ENCODE peak calls at places on chromosomes 5 and 9, in six cellular contexts. F is sciatic nerve, G is skeletal muscle cell, A is GM04504, V is AG20443, K is H54. P is an unnamed sample.

GRCh38 chr9:86500667-86501435 is 146.6 kb upstream of the TUT7 start:
- DNase-seq in F (no peak), G (peak), A (peak), V (peak), K (peak), P (peak)

GRCh38 chr9:98150164-98150563 is 31.1 kb upstream of the TRIM14 start:
- DNase-seq in F (no peak), G (no peak), A (no peak), V (no peak), K (no peak), P (no peak)

GRCh38 chr5:170582931-170583330 is 79.1 kb downstream of the KCNIP1 start:
- DNase-seq in F (no peak), G (no peak), A (no peak), V (no peak), K (no peak), P (no peak)

GRCh38 chr5:157189223-157189622 is 8.6 kb downstream of the ITK start:
- DNase-seq in F (no peak), G (no peak), A (no peak), V (no peak), K (no peak), P (no peak)

GRCh38 chr5:159444441-159445082 is 114.3 kb upstream of the IL12B start:
- DNase-seq in F (no peak), G (no peak), A (no peak), V (peak), K (no peak), P (peak)

GRCh38 chr5:169001392-169001791 is 299.5 kb downstream of the SLIT3 start:
- DNase-seq in F (no peak), G (no peak), A (no peak), V (no peak), K (no peak), P (no peak)

GRCh38 chr5:122880170-122880689 is 34.8 kb downstream of the SNX24 start:
- DNase-seq in F (no peak), G (no peak), A (no peak), V (no peak), K (no peak), P (no peak)

GRCh38 chr5:153520952-153521351 is 30.5 kb downstream of the GRIA1 start:
- DNase-seq in F (no peak), G (peak), A (no peak), V (peak), K (no peak), P (no peak)

GRCh38 chr5:134600600-134600999 is 32.0 kb downstream of the SAR1B start:
- DNase-seq in F (no peak), G (peak), A (no peak), V (no peak), K (no peak), P (peak)

GRCh38 chr9:33649463-33649862 is 125.4 kb downstream of the ANKRD18B start:
- DNase-seq in F (no peak), G (no peak), A (no peak), V (no peak), K (no peak), P (no peak)

GRCh38 chr5:154370119-154370518 is 75.7 kb upstream of the SAP30L start:
- DNase-seq in F (no peak), G (no peak), A (no peak), V (peak), K (peak), P (no peak)

GRCh38 chr5:129096382-129096991 is 1.9 kb downstream of the ISOC1 start:
- DNase-seq in F (no peak), G (no peak), A (no peak), V (no peak), K (no peak), P (no peak)

GRCh38 chr9:33506626-33507370 is 17.3 kb upstream of the ANKRD18B start:
- DNase-seq in F (no peak), G (peak), A (peak), V (peak), K (no peak), P (peak)

GRCh38 chr5:1724822-1725602 is 74.6 kb downstream of the MRPL36 start:
- DNase-seq in F (peak), G (no peak), A (no peak), V (peak), K (no peak), P (no peak)

GRCh38 chr5:81852277-81853004 is 101.5 kb upstream of the SSBP2 start:
- DNase-seq in F (no peak), G (no peak), A (no peak), V (peak), K (no peak), P (no peak)

GRCh38 chr5:142159354-142159753 is 50.8 kb downstream of the NDFIP1 start:
- DNase-seq in F (no peak), G (no peak), A (no peak), V (no peak), K (no peak), P (no peak)

GRCh38 chr5:75510836-75511434 is 494 bp downstream of the CERT1 start:
- DNase-seq in F (peak), G (peak), A (no peak), V (peak), K (peak), P (no peak)

GRCh38 chr9:82961504-82962125 is 101.3 kb downstream of the RASEF start:
- DNase-seq in F (peak), G (peak), A (peak), V (peak), K (peak), P (peak)

GRCh38 chr9:126363847-126364671 is 37.4 kb downstream of the MVB12B start:
- DNase-seq in F (no peak), G (no peak), A (no peak), V (no peak), K (no peak), P (no peak)

GRCh38 chr5:16579142-16579541 is 37.7 kb downstream of the RETREG1 start:
- DNase-seq in F (peak), G (no peak), A (no peak), V (no peak), K (no peak), P (no peak)

GRCh38 chr9:83116026-83116425 is 53.1 kb upstream of the RASEF start:
- DNase-seq in F (no peak), G (no peak), A (no peak), V (no peak), K (no peak), P (no peak)

GRCh38 chr9:114291064-114291474 is 31.8 kb upstream of the ORM1 start:
- DNase-seq in F (peak), G (no peak), A (no peak), V (peak), K (no peak), P (peak)

GRCh38 chr5:65394078-65394477 is 87.6 kb downstream of the ADAMTS6 start:
- DNase-seq in F (peak), G (peak), A (peak), V (peak), K (no peak), P (peak)

GRCh38 chr9:136339173-136339957 is 12.0 kb downstream of the GPSM1 start:
- DNase-seq in F (peak), G (no peak), A (no peak), V (peak), K (peak), P (no peak)

GRCh38 chr5:176537608-176538504 is 654 bp upstream of the RNF44 start:
- DNase-seq in F (peak), G (peak), A (peak), V (peak), K (peak), P (peak)

GRCh38 chr5:231661-232060 is 13.5 kb downstream of the SDHA start:
- DNase-seq in F (no peak), G (no peak), A (no peak), V (no peak), K (no peak), P (no peak)

GRCh38 chr9:136857166-136857565 is 5.0 kb downstream of the MAMDC4 start:
- DNase-seq in F (peak), G (no peak), A (no peak), V (no peak), K (no peak), P (no peak)

GRCh38 chr9:69745716-69746538 is 13.9 kb downstream of the PTAR1 start:
- DNase-seq in F (no peak), G (no peak), A (no peak), V (peak), K (no peak), P (no peak)

GRCh38 chr9:107119294-107119693 is 163.8 kb upstream of the RAD23B start:
- DNase-seq in F (no peak), G (no peak), A (no peak), V (no peak), K (no peak), P (no peak)

GRCh38 chr9:108683245-108683644 is 172.5 kb downstream of the ACTL7B start:
- DNase-seq in F (no peak), G (no peak), A (no peak), V (no peak), K (no peak), P (no peak)

GRCh38 chr9:76911971-76912370 is 6.1 kb upstream of the PRUNE2 start:
- DNase-seq in F (no peak), G (no peak), A (no peak), V (no peak), K (no peak), P (no peak)

GRCh38 chr9:117777823-117778222 is 73.6 kb downstream of the TLR4 start:
- DNase-seq in F (no peak), G (no peak), A (no peak), V (no peak), K (no peak), P (no peak)

GRCh38 chr5:115686692-115687054 is 60.8 kb upstream of the TMED7 start:
- DNase-seq in F (no peak), G (peak), A (no peak), V (peak), K (no peak), P (peak)

GRCh38 chr9:36911037-36911436 is 123.0 kb downstream of the PAX5 start:
- DNase-seq in F (no peak), G (no peak), A (no peak), V (no peak), K (no peak), P (no peak)